ENCODE peak calls at places on chromosome 2, in nine cellular contexts. One of them, this sample, is unnamed.

GRCh38 chr2:98809878-98810587 is 79.1 kb upstream of the MGAT4A start:
- DNase-seq in ACHN: no peak
- DNase-seq in PC-3: no peak
- DNase-seq in stimulated activated CD4-positive, alpha-beta T cell treated with anti-CD3 and anti-CD28 coated beads, Interleukin-15, amount 100 ng/mL, for 48 hours: no peak
- DNase-seq in stimulated activated CD8-positive, alpha-beta memory T cell treated with anti-CD3 and anti-CD28 coated beads, Interleukin-2, amount 100 ng/mL, for 48 hours: no peak
- DNase-seq in ovary: no peak
- DNase-seq in CD4-positive, CD25-positive, alpha-beta regulatory T cell: no peak
- DNase-seq in GM04504: no peak
- DNase-seq in activated CD8-positive, alpha-beta memory T cell treated with anti-CD3 and anti-CD28 coated beads for 1 hour: no peak
- DNase-seq in this sample: no peak

GRCh38 chr2:105376010-105376409 is 22.8 kb downstream of the FHL2 start:
- DNase-seq in stimulated activated CD8-positive, alpha-beta memory T cell treated with anti-CD3 and anti-CD28 coated beads, Interleukin-2, amount 100 ng/mL, for 48 hours: no peak
- DNase-seq in ovary: peak; percentile 60
- DNase-seq in PC-3: no peak
- DNase-seq in GM04504: no peak
- DNase-seq in stimulated activated CD4-positive, alpha-beta T cell treated with anti-CD3 and anti-CD28 coated beads, Interleukin-15, amount 100 ng/mL, for 48 hours: no peak
- DNase-seq in activated CD8-positive, alpha-beta memory T cell treated with anti-CD3 and anti-CD28 coated beads for 1 hour: no peak
- DNase-seq in ACHN: no peak
- DNase-seq in CD4-positive, CD25-positive, alpha-beta regulatory T cell: no peak
- DNase-seq in this sample: no peak

GRCh38 chr2:113156278-113157107 is 17.3 kb upstream of the PSD4 start:
- DNase-seq in CD4-positive, CD25-positive, alpha-beta regulatory T cell: no peak
- DNase-seq in activated CD8-positive, alpha-beta memory T cell treated with anti-CD3 and anti-CD28 coated beads for 1 hour: no peak
- DNase-seq in stimulated activated CD4-positive, alpha-beta T cell treated with anti-CD3 and anti-CD28 coated beads, Interleukin-15, amount 100 ng/mL, for 48 hours: no peak
- DNase-seq in ACHN: no peak
- DNase-seq in stimulated activated CD8-positive, alpha-beta memory T cell treated with anti-CD3 and anti-CD28 coated beads, Interleukin-2, amount 100 ng/mL, for 48 hours: no peak
- DNase-seq in GM04504: no peak
- DNase-seq in ovary: no peak
- DNase-seq in PC-3: peak; percentile 28
- DNase-seq in this sample: no peak

GRCh38 chr2:191678437-191679110 is 638 bp downstream of the NABP1 start:
- DNase-seq in stimulated activated CD4-positive, alpha-beta T cell treated with anti-CD3 and anti-CD28 coated beads, Interleukin-15, amount 100 ng/mL, for 48 hours: peak; percentile 61
- DNase-seq in stimulated activated CD8-positive, alpha-beta memory T cell treated with anti-CD3 and anti-CD28 coated beads, Interleukin-2, amount 100 ng/mL, for 48 hours: peak; percentile 67
- DNase-seq in ACHN: peak; percentile 61
- DNase-seq in GM04504: no peak
- DNase-seq in activated CD8-positive, alpha-beta memory T cell treated with anti-CD3 and anti-CD28 coated beads for 1 hour: peak; percentile 30
- DNase-seq in PC-3: peak; percentile 81
- DNase-seq in CD4-positive, CD25-positive, alpha-beta regulatory T cell: peak; percentile 67
- DNase-seq in ovary: peak; percentile 76
- DNase-seq in this sample: peak; percentile 62

GRCh38 chr2:220365023-220365422 is 737.6 kb downstream of the SLC4A3 start:
- DNase-seq in activated CD8-positive, alpha-beta memory T cell treated with anti-CD3 and anti-CD28 coated beads for 1 hour: no peak
- DNase-seq in stimulated activated CD8-positive, alpha-beta memory T cell treated with anti-CD3 and anti-CD28 coated beads, Interleukin-2, amount 100 ng/mL, for 48 hours: no peak
- DNase-seq in ovary: no peak
- DNase-seq in CD4-positive, CD25-positive, alpha-beta regulatory T cell: no peak
- DNase-seq in PC-3: no peak
- DNase-seq in stimulated activated CD4-positive, alpha-beta T cell treated with anti-CD3 and anti-CD28 coated beads, Interleukin-15, amount 100 ng/mL, for 48 hours: no peak
- DNase-seq in ACHN: no peak
- DNase-seq in GM04504: peak; percentile 28
- DNase-seq in this sample: peak; percentile 91

GRCh38 chr2:219419331-219420197 is 1.4 kb downstream of the DES start:
- DNase-seq in PC-3: no peak
- DNase-seq in ACHN: no peak
- DNase-seq in CD4-positive, CD25-positive, alpha-beta regulatory T cell: no peak
- DNase-seq in ovary: no peak
- DNase-seq in stimulated activated CD4-positive, alpha-beta T cell treated with anti-CD3 and anti-CD28 coated beads, Interleukin-15, amount 100 ng/mL, for 48 hours: no peak
- DNase-seq in stimulated activated CD8-positive, alpha-beta memory T cell treated with anti-CD3 and anti-CD28 coated beads, Interleukin-2, amount 100 ng/mL, for 48 hours: no peak
- DNase-seq in activated CD8-positive, alpha-beta memory T cell treated with anti-CD3 and anti-CD28 coated beads for 1 hour: no peak
- DNase-seq in GM04504: no peak
- DNase-seq in this sample: no peak

GRCh38 chr2:209946539-209946938 is 55.9 kb upstream of the RPE start:
- DNase-seq in PC-3: peak; percentile 14
- DNase-seq in ACHN: no peak
- DNase-seq in stimulated activated CD4-positive, alpha-beta T cell treated with anti-CD3 and anti-CD28 coated beads, Interleukin-15, amount 100 ng/mL, for 48 hours: no peak
- DNase-seq in GM04504: no peak
- DNase-seq in CD4-positive, CD25-positive, alpha-beta regulatory T cell: no peak
- DNase-seq in ovary: no peak
- DNase-seq in activated CD8-positive, alpha-beta memory T cell treated with anti-CD3 and anti-CD28 coated beads for 1 hour: no peak
- DNase-seq in stimulated activated CD8-positive, alpha-beta memory T cell treated with anti-CD3 and anti-CD28 coated beads, Interleukin-2, amount 100 ng/mL, for 48 hours: no peak
- DNase-seq in this sample: no peak

GRCh38 chr2:74673821-74674528 is 19.9 kb downstream of the SEMA4F start:
- DNase-seq in PC-3: no peak
- DNase-seq in stimulated activated CD8-positive, alpha-beta memory T cell treated with anti-CD3 and anti-CD28 coated beads, Interleukin-2, amount 100 ng/mL, for 48 hours: no peak
- DNase-seq in CD4-positive, CD25-positive, alpha-beta regulatory T cell: no peak
- DNase-seq in stimulated activated CD4-positive, alpha-beta T cell treated with anti-CD3 and anti-CD28 coated beads, Interleukin-15, amount 100 ng/mL, for 48 hours: no peak
- DNase-seq in GM04504: no peak
- DNase-seq in activated CD8-positive, alpha-beta memory T cell treated with anti-CD3 and anti-CD28 coated beads for 1 hour: no peak
- DNase-seq in ovary: no peak
- DNase-seq in ACHN: no peak
- DNase-seq in this sample: no peak

GRCh38 chr2:19176977-19177376 is 181.4 kb downstream of the OSR1 start:
- DNase-seq in ACHN: no peak
- DNase-seq in activated CD8-positive, alpha-beta memory T cell treated with anti-CD3 and anti-CD28 coated beads for 1 hour: no peak
- DNase-seq in PC-3: peak; percentile 79
- DNase-seq in GM04504: no peak
- DNase-seq in stimulated activated CD4-positive, alpha-beta T cell treated with anti-CD3 and anti-CD28 coated beads, Interleukin-15, amount 100 ng/mL, for 48 hours: no peak
- DNase-seq in CD4-positive, CD25-positive, alpha-beta regulatory T cell: no peak
- DNase-seq in ovary: no peak
- DNase-seq in stimulated activated CD8-positive, alpha-beta memory T cell treated with anti-CD3 and anti-CD28 coated beads, Interleukin-2, amount 100 ng/mL, for 48 hours: no peak
- DNase-seq in this sample: peak; percentile 46

GRCh38 chr2:240789501-240790369 is 30.3 kb downstream of the KIF1A start:
- DNase-seq in CD4-positive, CD25-positive, alpha-beta regulatory T cell: no peak
- DNase-seq in GM04504: no peak
- DNase-seq in PC-3: no peak
- DNase-seq in stimulated activated CD4-positive, alpha-beta T cell treated with anti-CD3 and anti-CD28 coated beads, Interleukin-15, amount 100 ng/mL, for 48 hours: peak; percentile 6
- DNase-seq in ACHN: no peak
- DNase-seq in ovary: peak; percentile 30
- DNase-seq in stimulated activated CD8-positive, alpha-beta memory T cell treated with anti-CD3 and anti-CD28 coated beads, Interleukin-2, amount 100 ng/mL, for 48 hours: no peak
- DNase-seq in activated CD8-positive, alpha-beta memory T cell treated with anti-CD3 and anti-CD28 coated beads for 1 hour: no peak
- DNase-seq in this sample: no peak